ENCODE peak calls at places on chromosome 9, in eight cellular contexts. One of them, this sample, is unnamed.

GRCh38 chr9:74960548-74960947 is 7.8 kb upstream of the C9orf40 start:
- DNase-seq in NCI-H1105 treated with DMSO at 0.1 percent for 48 hours: no peak
- DNase-seq in AG08396: no peak
- DNase-seq in stimulated activated CD4-positive, alpha-beta T cell treated with anti-CD3 and anti-CD28 coated beads, Interleukin-4, amount 100 ng/mL, for 48 hours: no peak
- DNase-seq in CD8-positive, alpha-beta T cell: no peak
- DNase-seq in Calu3: no peak
- DNase-seq in WTC11: no peak
- DNase-seq in AML-193: peak; percentile 56
- DNase-seq in this sample: peak; percentile 20

GRCh38 chr9:107899961-107900330 is 410.4 kb upstream of the KLF4 start:
- DNase-seq in NCI-H1105 treated with DMSO at 0.1 percent for 48 hours: no peak
- DNase-seq in AG08396: no peak
- DNase-seq in stimulated activated CD4-positive, alpha-beta T cell treated with anti-CD3 and anti-CD28 coated beads, Interleukin-4, amount 100 ng/mL, for 48 hours: no peak
- DNase-seq in CD8-positive, alpha-beta T cell: no peak
- DNase-seq in Calu3: no peak
- DNase-seq in WTC11: no peak
- DNase-seq in AML-193: no peak
- DNase-seq in this sample: no peak

GRCh38 chr9:93896496-93897033 is 58.6 kb downstream of the BARX1 start:
- DNase-seq in NCI-H1105 treated with DMSO at 0.1 percent for 48 hours: no peak
- DNase-seq in AG08396: no peak
- DNase-seq in stimulated activated CD4-positive, alpha-beta T cell treated with anti-CD3 and anti-CD28 coated beads, Interleukin-4, amount 100 ng/mL, for 48 hours: no peak
- DNase-seq in CD8-positive, alpha-beta T cell: no peak
- DNase-seq in Calu3: no peak
- DNase-seq in WTC11: no peak
- DNase-seq in AML-193: no peak
- DNase-seq in this sample: no peak

GRCh38 chr9:134371731-134372130 is 45.5 kb downstream of the RXRA start:
- DNase-seq in NCI-H1105 treated with DMSO at 0.1 percent for 48 hours: no peak
- DNase-seq in AG08396: no peak
- DNase-seq in stimulated activated CD4-positive, alpha-beta T cell treated with anti-CD3 and anti-CD28 coated beads, Interleukin-4, amount 100 ng/mL, for 48 hours: no peak
- DNase-seq in CD8-positive, alpha-beta T cell: no peak
- DNase-seq in Calu3: no peak
- DNase-seq in WTC11: no peak
- DNase-seq in AML-193: peak; percentile 18
- DNase-seq in this sample: no peak

GRCh38 chr9:121133104-121133816 is 58.5 kb downstream of the CNTRL start:
- DNase-seq in NCI-H1105 treated with DMSO at 0.1 percent for 48 hours: no peak
- DNase-seq in AG08396: no peak
- DNase-seq in stimulated activated CD4-positive, alpha-beta T cell treated with anti-CD3 and anti-CD28 coated beads, Interleukin-4, amount 100 ng/mL, for 48 hours: peak; percentile 43
- DNase-seq in CD8-positive, alpha-beta T cell: peak; percentile 76
- DNase-seq in Calu3: peak; percentile 69
- DNase-seq in WTC11: peak; percentile 68
- DNase-seq in AML-193: no peak
- DNase-seq in this sample: peak; percentile 23

GRCh38 chr9:134760750-134761420 is 119.3 kb downstream of the COL5A1 start:
- DNase-seq in NCI-H1105 treated with DMSO at 0.1 percent for 48 hours: no peak
- DNase-seq in AG08396: no peak
- DNase-seq in stimulated activated CD4-positive, alpha-beta T cell treated with anti-CD3 and anti-CD28 coated beads, Interleukin-4, amount 100 ng/mL, for 48 hours: no peak
- DNase-seq in CD8-positive, alpha-beta T cell: no peak
- DNase-seq in Calu3: no peak
- DNase-seq in WTC11: no peak
- DNase-seq in AML-193: no peak
- DNase-seq in this sample: no peak

GRCh38 chr9:107809859-107810492 is 320.4 kb upstream of the KLF4 start:
- DNase-seq in NCI-H1105 treated with DMSO at 0.1 percent for 48 hours: no peak
- DNase-seq in AG08396: peak; percentile 39
- DNase-seq in stimulated activated CD4-positive, alpha-beta T cell treated with anti-CD3 and anti-CD28 coated beads, Interleukin-4, amount 100 ng/mL, for 48 hours: no peak
- DNase-seq in CD8-positive, alpha-beta T cell: no peak
- DNase-seq in Calu3: peak; percentile 1
- DNase-seq in WTC11: no peak
- DNase-seq in AML-193: no peak
- DNase-seq in this sample: peak; percentile 90

GRCh38 chr9:98865284-98865683 is 57.8 kb downstream of the GALNT12 start:
- DNase-seq in NCI-H1105 treated with DMSO at 0.1 percent for 48 hours: no peak
- DNase-seq in AG08396: no peak
- DNase-seq in stimulated activated CD4-positive, alpha-beta T cell treated with anti-CD3 and anti-CD28 coated beads, Interleukin-4, amount 100 ng/mL, for 48 hours: no peak
- DNase-seq in CD8-positive, alpha-beta T cell: no peak
- DNase-seq in Calu3: no peak
- DNase-seq in WTC11: no peak
- DNase-seq in AML-193: no peak
- DNase-seq in this sample: no peak

GRCh38 chr9:4490705-4491620 is 695 bp downstream of the SLC1A1 start:
- DNase-seq in NCI-H1105 treated with DMSO at 0.1 percent for 48 hours: peak; percentile 34
- DNase-seq in AG08396: peak; percentile 25
- DNase-seq in stimulated activated CD4-positive, alpha-beta T cell treated with anti-CD3 and anti-CD28 coated beads, Interleukin-4, amount 100 ng/mL, for 48 hours: no peak
- DNase-seq in CD8-positive, alpha-beta T cell: no peak
- DNase-seq in Calu3: no peak
- DNase-seq in WTC11: peak; percentile 18
- DNase-seq in AML-193: no peak
- DNase-seq in this sample: no peak

GRCh38 chr9:137666505-137666809 is 47.7 kb downstream of the EHMT1 start:
- DNase-seq in NCI-H1105 treated with DMSO at 0.1 percent for 48 hours: no peak
- DNase-seq in AG08396: no peak
- DNase-seq in stimulated activated CD4-positive, alpha-beta T cell treated with anti-CD3 and anti-CD28 coated beads, Interleukin-4, amount 100 ng/mL, for 48 hours: no peak
- DNase-seq in CD8-positive, alpha-beta T cell: no peak
- DNase-seq in Calu3: no peak
- DNase-seq in WTC11: no peak
- DNase-seq in AML-193: no peak
- DNase-seq in this sample: no peak

GRCh38 chr9:2059131-2059929 is 44.2 kb downstream of the SMARCA2 start:
- DNase-seq in NCI-H1105 treated with DMSO at 0.1 percent for 48 hours: no peak
- DNase-seq in AG08396: no peak
- DNase-seq in stimulated activated CD4-positive, alpha-beta T cell treated with anti-CD3 and anti-CD28 coated beads, Interleukin-4, amount 100 ng/mL, for 48 hours: no peak
- DNase-seq in CD8-positive, alpha-beta T cell: no peak
- DNase-seq in Calu3: no peak
- DNase-seq in WTC11: no peak
- DNase-seq in AML-193: no peak
- DNase-seq in this sample: no peak

GRCh38 chr9:2403701-2404100 is 217.9 kb upstream of the VLDLR start:
- DNase-seq in NCI-H1105 treated with DMSO at 0.1 percent for 48 hours: no peak
- DNase-seq in AG08396: no peak
- DNase-seq in stimulated activated CD4-positive, alpha-beta T cell treated with anti-CD3 and anti-CD28 coated beads, Interleukin-4, amount 100 ng/mL, for 48 hours: no peak
- DNase-seq in CD8-positive, alpha-beta T cell: no peak
- DNase-seq in Calu3: no peak
- DNase-seq in WTC11: no peak
- DNase-seq in AML-193: no peak
- DNase-seq in this sample: no peak

GRCh38 chr9:134571326-134571871 is 70.2 kb upstream of the COL5A1 start:
- DNase-seq in NCI-H1105 treated with DMSO at 0.1 percent for 48 hours: no peak
- DNase-seq in AG08396: no peak
- DNase-seq in stimulated activated CD4-positive, alpha-beta T cell treated with anti-CD3 and anti-CD28 coated beads, Interleukin-4, amount 100 ng/mL, for 48 hours: no peak
- DNase-seq in CD8-positive, alpha-beta T cell: no peak
- DNase-seq in Calu3: no peak
- DNase-seq in WTC11: no peak
- DNase-seq in AML-193: no peak
- DNase-seq in this sample: no peak

GRCh38 chr9:132078369-132079356 is 1.0 kb downstream of the MED27 start:
- DNase-seq in NCI-H1105 treated with DMSO at 0.1 percent for 48 hours: peak; percentile 81
- DNase-seq in AG08396: no peak
- DNase-seq in stimulated activated CD4-positive, alpha-beta T cell treated with anti-CD3 and anti-CD28 coated beads, Interleukin-4, amount 100 ng/mL, for 48 hours: no peak
- DNase-seq in CD8-positive, alpha-beta T cell: no peak
- DNase-seq in Calu3: no peak
- DNase-seq in WTC11: no peak
- DNase-seq in AML-193: no peak
- DNase-seq in this sample: peak; percentile 9

GRCh38 chr9:110871736-110872135 is 166.5 kb downstream of the LPAR1 start:
- DNase-seq in NCI-H1105 treated with DMSO at 0.1 percent for 48 hours: no peak
- DNase-seq in AG08396: no peak
- DNase-seq in stimulated activated CD4-positive, alpha-beta T cell treated with anti-CD3 and anti-CD28 coated beads, Interleukin-4, amount 100 ng/mL, for 48 hours: no peak
- DNase-seq in CD8-positive, alpha-beta T cell: no peak
- DNase-seq in Calu3: no peak
- DNase-seq in WTC11: no peak
- DNase-seq in AML-193: no peak
- DNase-seq in this sample: no peak

GRCh38 chr9:2622361-2623045 is 916 bp downstream of the VLDLR start:
- DNase-seq in NCI-H1105 treated with DMSO at 0.1 percent for 48 hours: peak; percentile 51
- DNase-seq in AG08396: peak; percentile 44
- DNase-seq in stimulated activated CD4-positive, alpha-beta T cell treated with anti-CD3 and anti-CD28 coated beads, Interleukin-4, amount 100 ng/mL, for 48 hours: peak; percentile 8
- DNase-seq in CD8-positive, alpha-beta T cell: no peak
- DNase-seq in Calu3: peak; percentile 21
- DNase-seq in WTC11: peak; percentile 28
- DNase-seq in AML-193: no peak
- DNase-seq in this sample: no peak

GRCh38 chr9:136991993-136992818 is at the start of gene PAXX:
- DNase-seq in NCI-H1105 treated with DMSO at 0.1 percent for 48 hours: peak; percentile 66
- DNase-seq in AG08396: peak; percentile 99
- DNase-seq in stimulated activated CD4-positive, alpha-beta T cell treated with anti-CD3 and anti-CD28 coated beads, Interleukin-4, amount 100 ng/mL, for 48 hours: peak; percentile 96
- DNase-seq in CD8-positive, alpha-beta T cell: peak; percentile 92
- DNase-seq in Calu3: peak; percentile 93
- DNase-seq in WTC11: peak; percentile 93
- DNase-seq in AML-193: peak; percentile 57
- DNase-seq in this sample: peak; percentile 90

GRCh38 chr9:130445268-130445983 is 665 bp downstream of the ASS1 start:
- DNase-seq in NCI-H1105 treated with DMSO at 0.1 percent for 48 hours: no peak
- DNase-seq in AG08396: peak; percentile 72
- DNase-seq in stimulated activated CD4-positive, alpha-beta T cell treated with anti-CD3 and anti-CD28 coated beads, Interleukin-4, amount 100 ng/mL, for 48 hours: no peak
- DNase-seq in CD8-positive, alpha-beta T cell: no peak
- DNase-seq in Calu3: peak; percentile 42
- DNase-seq in WTC11: no peak
- DNase-seq in AML-193: no peak
- DNase-seq in this sample: peak; percentile 79

GRCh38 chr9:94014066-94014654 is 59.0 kb upstream of the BARX1 start:
- DNase-seq in NCI-H1105 treated with DMSO at 0.1 percent for 48 hours: peak; percentile 45
- DNase-seq in AG08396: peak; percentile 28
- DNase-seq in stimulated activated CD4-positive, alpha-beta T cell treated with anti-CD3 and anti-CD28 coated beads, Interleukin-4, amount 100 ng/mL, for 48 hours: no peak
- DNase-seq in CD8-positive, alpha-beta T cell: no peak
- DNase-seq in Calu3: no peak
- DNase-seq in WTC11: no peak
- DNase-seq in AML-193: peak; percentile 54
- DNase-seq in this sample: peak; percentile 35

GRCh38 chr9:26112724-26113123 is 434.5 kb upstream of the TUSC1 start:
- DNase-seq in NCI-H1105 treated with DMSO at 0.1 percent for 48 hours: no peak
- DNase-seq in AG08396: no peak
- DNase-seq in stimulated activated CD4-positive, alpha-beta T cell treated with anti-CD3 and anti-CD28 coated beads, Interleukin-4, amount 100 ng/mL, for 48 hours: no peak
- DNase-seq in CD8-positive, alpha-beta T cell: no peak
- DNase-seq in Calu3: no peak
- DNase-seq in WTC11: no peak
- DNase-seq in AML-193: no peak
- DNase-seq in this sample: no peak

GRCh38 chr9:89319015-89319905 is 960 bp downstream of the SECISBP2 start:
- DNase-seq in NCI-H1105 treated with DMSO at 0.1 percent for 48 hours: peak; percentile 23
- DNase-seq in AG08396: no peak
- DNase-seq in stimulated activated CD4-positive, alpha-beta T cell treated with anti-CD3 and anti-CD28 coated beads, Interleukin-4, amount 100 ng/mL, for 48 hours: no peak
- DNase-seq in CD8-positive, alpha-beta T cell: no peak
- DNase-seq in Calu3: no peak
- DNase-seq in WTC11: no peak
- DNase-seq in AML-193: no peak
- DNase-seq in this sample: no peak

GRCh38 chr9:99966720-99967119 is 60.3 kb downstream of the STX17 start:
- DNase-seq in NCI-H1105 treated with DMSO at 0.1 percent for 48 hours: no peak
- DNase-seq in AG08396: peak; percentile 9
- DNase-seq in stimulated activated CD4-positive, alpha-beta T cell treated with anti-CD3 and anti-CD28 coated beads, Interleukin-4, amount 100 ng/mL, for 48 hours: no peak
- DNase-seq in CD8-positive, alpha-beta T cell: no peak
- DNase-seq in Calu3: peak; percentile 27
- DNase-seq in WTC11: no peak
- DNase-seq in AML-193: no peak
- DNase-seq in this sample: peak; percentile 8

GRCh38 chr9:19114680-19115270 is 12.1 kb upstream of the HAUS6 start:
- DNase-seq in NCI-H1105 treated with DMSO at 0.1 percent for 48 hours: no peak
- DNase-seq in AG08396: no peak
- DNase-seq in stimulated activated CD4-positive, alpha-beta T cell treated with anti-CD3 and anti-CD28 coated beads, Interleukin-4, amount 100 ng/mL, for 48 hours: no peak
- DNase-seq in CD8-positive, alpha-beta T cell: no peak
- DNase-seq in Calu3: no peak
- DNase-seq in WTC11: no peak
- DNase-seq in AML-193: no peak
- DNase-seq in this sample: no peak

GRCh38 chr9:104780796-104781395 is 17.0 kb downstream of the NIPSNAP3B start:
- DNase-seq in NCI-H1105 treated with DMSO at 0.1 percent for 48 hours: peak; percentile 18
- DNase-seq in AG08396: peak; percentile 12
- DNase-seq in stimulated activated CD4-positive, alpha-beta T cell treated with anti-CD3 and anti-CD28 coated beads, Interleukin-4, amount 100 ng/mL, for 48 hours: no peak
- DNase-seq in CD8-positive, alpha-beta T cell: no peak
- DNase-seq in Calu3: peak; percentile 13
- DNase-seq in WTC11: no peak
- DNase-seq in AML-193: peak; percentile 46
- DNase-seq in this sample: peak; percentile 13

GRCh38 chr9:131530930-131531832 is at the start of gene UCK1:
- DNase-seq in NCI-H1105 treated with DMSO at 0.1 percent for 48 hours: peak; percentile 69
- DNase-seq in AG08396: peak; percentile 100
- DNase-seq in stimulated activated CD4-positive, alpha-beta T cell treated with anti-CD3 and anti-CD28 coated beads, Interleukin-4, amount 100 ng/mL, for 48 hours: peak; percentile 69
- DNase-seq in CD8-positive, alpha-beta T cell: peak; percentile 61
- DNase-seq in Calu3: peak; percentile 67
- DNase-seq in WTC11: peak; percentile 79
- DNase-seq in AML-193: peak; percentile 46
- DNase-seq in this sample: peak; percentile 77

GRCh38 chr9:134546231-134546731 is 95.3 kb upstream of the COL5A1 start:
- DNase-seq in NCI-H1105 treated with DMSO at 0.1 percent for 48 hours: no peak
- DNase-seq in AG08396: peak; percentile 56
- DNase-seq in stimulated activated CD4-positive, alpha-beta T cell treated with anti-CD3 and anti-CD28 coated beads, Interleukin-4, amount 100 ng/mL, for 48 hours: no peak
- DNase-seq in CD8-positive, alpha-beta T cell: no peak
- DNase-seq in Calu3: no peak
- DNase-seq in WTC11: no peak
- DNase-seq in AML-193: no peak
- DNase-seq in this sample: no peak

GRCh38 chr9:32558408-32558914 is 6.1 kb upstream of the TOPORS start:
- DNase-seq in NCI-H1105 treated with DMSO at 0.1 percent for 48 hours: no peak
- DNase-seq in AG08396: no peak
- DNase-seq in stimulated activated CD4-positive, alpha-beta T cell treated with anti-CD3 and anti-CD28 coated beads, Interleukin-4, amount 100 ng/mL, for 48 hours: no peak
- DNase-seq in CD8-positive, alpha-beta T cell: no peak
- DNase-seq in Calu3: no peak
- DNase-seq in WTC11: no peak
- DNase-seq in AML-193: no peak
- DNase-seq in this sample: no peak

GRCh38 chr9:129465834-129466535 is 154.9 kb downstream of the C9orf50 start:
- DNase-seq in NCI-H1105 treated with DMSO at 0.1 percent for 48 hours: no peak
- DNase-seq in AG08396: no peak
- DNase-seq in stimulated activated CD4-positive, alpha-beta T cell treated with anti-CD3 and anti-CD28 coated beads, Interleukin-4, amount 100 ng/mL, for 48 hours: no peak
- DNase-seq in CD8-positive, alpha-beta T cell: no peak
- DNase-seq in Calu3: no peak
- DNase-seq in WTC11: no peak
- DNase-seq in AML-193: no peak
- DNase-seq in this sample: no peak

GRCh38 chr9:107612136-107612535 is 122.6 kb upstream of the KLF4 start:
- DNase-seq in NCI-H1105 treated with DMSO at 0.1 percent for 48 hours: no peak
- DNase-seq in AG08396: no peak
- DNase-seq in stimulated activated CD4-positive, alpha-beta T cell treated with anti-CD3 and anti-CD28 coated beads, Interleukin-4, amount 100 ng/mL, for 48 hours: no peak
- DNase-seq in CD8-positive, alpha-beta T cell: no peak
- DNase-seq in Calu3: no peak
- DNase-seq in WTC11: no peak
- DNase-seq in AML-193: peak; percentile 50
- DNase-seq in this sample: no peak

GRCh38 chr9:113578279-113578865 is 114.8 kb downstream of the RGS3 start:
- DNase-seq in NCI-H1105 treated with DMSO at 0.1 percent for 48 hours: no peak
- DNase-seq in AG08396: no peak
- DNase-seq in stimulated activated CD4-positive, alpha-beta T cell treated with anti-CD3 and anti-CD28 coated beads, Interleukin-4, amount 100 ng/mL, for 48 hours: no peak
- DNase-seq in CD8-positive, alpha-beta T cell: no peak
- DNase-seq in Calu3: no peak
- DNase-seq in WTC11: no peak
- DNase-seq in AML-193: no peak
- DNase-seq in this sample: no peak

GRCh38 chr9:2199999-2200796 is 185.1 kb downstream of the SMARCA2 start:
- DNase-seq in NCI-H1105 treated with DMSO at 0.1 percent for 48 hours: no peak
- DNase-seq in AG08396: no peak
- DNase-seq in stimulated activated CD4-positive, alpha-beta T cell treated with anti-CD3 and anti-CD28 coated beads, Interleukin-4, amount 100 ng/mL, for 48 hours: no peak
- DNase-seq in CD8-positive, alpha-beta T cell: no peak
- DNase-seq in Calu3: no peak
- DNase-seq in WTC11: no peak
- DNase-seq in AML-193: no peak
- DNase-seq in this sample: no peak

GRCh38 chr9:3760031-3760430 is 234.2 kb upstream of the RFX3 start:
- DNase-seq in NCI-H1105 treated with DMSO at 0.1 percent for 48 hours: peak; percentile 91
- DNase-seq in AG08396: no peak
- DNase-seq in stimulated activated CD4-positive, alpha-beta T cell treated with anti-CD3 and anti-CD28 coated beads, Interleukin-4, amount 100 ng/mL, for 48 hours: no peak
- DNase-seq in CD8-positive, alpha-beta T cell: no peak
- DNase-seq in Calu3: peak; percentile 31
- DNase-seq in WTC11: no peak
- DNase-seq in AML-193: no peak
- DNase-seq in this sample: no peak